ENCODE peak calls at places on chromosomes 16 and 17, in five cellular contexts. T, G, I, O and C are unnamed samples.

GRCh38 chr17:67500261-67500660 is 123.2 kb downstream of the PITPNC1 start:
- DNase-seq in O (no peak), T (no peak), G (no peak), I (no peak), C (no peak)

GRCh38 chr17:3879591-3880417 is 13.0 kb downstream of the CAMKK1 start:
- DNase-seq in O (no peak), I (no peak), G (no peak), T (no peak), C (no peak)

GRCh38 chr16:24102120-24102740 is 153.9 kb upstream of the CACNG3 start:
- DNase-seq in T (no peak), G (no peak), O (no peak), I (no peak), C (no peak)

GRCh38 chr17:12619444-12620199 is 46.1 kb upstream of the MYOCD start:
- DNase-seq in G (peak; percentile 75), I (peak; percentile 67), T (no peak), O (no peak), C (no peak)

GRCh38 chr17:77581480-77581879 is 377.0 kb upstream of the TNRC6C start:
- DNase-seq in T (no peak), G (peak; percentile 59), O (no peak), I (no peak), C (no peak)

GRCh38 chr16:23920446-23920845 is 84.7 kb downstream of the PRKCB start:
- DNase-seq in I (no peak), G (no peak), T (no peak), O (no peak), C (no peak)

GRCh38 chr17:76297436-76297835 is 10.6 kb downstream of the QRICH2 start:
- DNase-seq in O (no peak), I (no peak), G (no peak), T (no peak), C (no peak)

GRCh38 chr17:68053237-68054030 is 17.9 kb downstream of the KPNA2 start:
- DNase-seq in G (peak; percentile 70), O (no peak), T (no peak), I (no peak), C (no peak)

GRCh38 chr17:56918916-56919315 is 5.1 kb upstream of the TRIM25 start:
- DNase-seq in T (no peak), O (no peak), G (no peak), I (no peak), C (no peak)

GRCh38 chr17:61218438-61218837 is 181.2 kb upstream of the TBX2 start:
- DNase-seq in G (peak; percentile 49), I (no peak), T (no peak), O (no peak), C (no peak)

GRCh38 chr16:89448656-89449055 is 41.7 kb downstream of the ANKRD11 start:
- DNase-seq in I (no peak), T (no peak), G (no peak), O (no peak), C (no peak)

GRCh38 chr17:27239046-27239445 is 54.9 kb upstream of the WSB1 start:
- DNase-seq in I (no peak), T (no peak), G (no peak), O (no peak), C (no peak)

GRCh38 chr17:38568845-38569510 is 36.8 kb downstream of the SRCIN1 start:
- DNase-seq in O (no peak), G (no peak), T (no peak), I (no peak), C (no peak)

GRCh38 chr16:22191966-22192260 is 14.2 kb upstream of the EEF2K start:
- DNase-seq in G (no peak), T (no peak), I (peak; percentile 52), O (no peak), C (no peak)

GRCh38 chr16:81767987-81768592 is 11.0 kb upstream of the PLCG2 start:
- DNase-seq in I (no peak), G (no peak), O (no peak), T (no peak), C (no peak)

GRCh38 chr17:62782730-62783260 is 25.3 kb downstream of the MARCHF10 start:
- DNase-seq in T (no peak), I (no peak), O (no peak), G (no peak), C (no peak)

GRCh38 chr17:65071861-65072260 is 15.3 kb upstream of the GNA13 start:
- DNase-seq in G (peak; percentile 40), O (peak; percentile 39), I (no peak), T (no peak), C (no peak)

GRCh38 chr17:32998111-32998892 is 6.7 kb downstream of the SPACA3 start:
- DNase-seq in O (no peak), G (peak; percentile 49), I (peak; percentile 89), T (peak; percentile 81), C (peak; percentile 87)

GRCh38 chr16:30354423-30355143 is 525 bp downstream of the CD2BP2 start:
- DNase-seq in O (peak; percentile 57), I (peak; percentile 39), T (no peak), G (peak; percentile 20), C (peak; percentile 47)

GRCh38 chr17:65170839-65171238 is 33.7 kb downstream of the RGS9 start:
- DNase-seq in G (peak; percentile 53), O (no peak), T (no peak), I (no peak), C (no peak)

GRCh38 chr17:81524063-81524864 is 3.9 kb upstream of the FSCN2 start:
- DNase-seq in T (no peak), I (no peak), G (no peak), O (no peak), C (no peak)

GRCh38 chr17:81522491-81523125 is 5.6 kb upstream of the FSCN2 start:
- DNase-seq in I (no peak), G (no peak), T (no peak), O (no peak), C (no peak)

GRCh38 chr17:81524865-81525159 is 3.4 kb upstream of the FSCN2 start:
- DNase-seq in O (no peak), G (no peak), T (no peak), I (no peak), C (no peak)

GRCh38 chr17:81520021-81520894 is 7.7 kb upstream of the ACTG1 start:
- DNase-seq in G (no peak), I (no peak), T (peak; percentile 13), O (peak; percentile 73), C (no peak)

DNA sequence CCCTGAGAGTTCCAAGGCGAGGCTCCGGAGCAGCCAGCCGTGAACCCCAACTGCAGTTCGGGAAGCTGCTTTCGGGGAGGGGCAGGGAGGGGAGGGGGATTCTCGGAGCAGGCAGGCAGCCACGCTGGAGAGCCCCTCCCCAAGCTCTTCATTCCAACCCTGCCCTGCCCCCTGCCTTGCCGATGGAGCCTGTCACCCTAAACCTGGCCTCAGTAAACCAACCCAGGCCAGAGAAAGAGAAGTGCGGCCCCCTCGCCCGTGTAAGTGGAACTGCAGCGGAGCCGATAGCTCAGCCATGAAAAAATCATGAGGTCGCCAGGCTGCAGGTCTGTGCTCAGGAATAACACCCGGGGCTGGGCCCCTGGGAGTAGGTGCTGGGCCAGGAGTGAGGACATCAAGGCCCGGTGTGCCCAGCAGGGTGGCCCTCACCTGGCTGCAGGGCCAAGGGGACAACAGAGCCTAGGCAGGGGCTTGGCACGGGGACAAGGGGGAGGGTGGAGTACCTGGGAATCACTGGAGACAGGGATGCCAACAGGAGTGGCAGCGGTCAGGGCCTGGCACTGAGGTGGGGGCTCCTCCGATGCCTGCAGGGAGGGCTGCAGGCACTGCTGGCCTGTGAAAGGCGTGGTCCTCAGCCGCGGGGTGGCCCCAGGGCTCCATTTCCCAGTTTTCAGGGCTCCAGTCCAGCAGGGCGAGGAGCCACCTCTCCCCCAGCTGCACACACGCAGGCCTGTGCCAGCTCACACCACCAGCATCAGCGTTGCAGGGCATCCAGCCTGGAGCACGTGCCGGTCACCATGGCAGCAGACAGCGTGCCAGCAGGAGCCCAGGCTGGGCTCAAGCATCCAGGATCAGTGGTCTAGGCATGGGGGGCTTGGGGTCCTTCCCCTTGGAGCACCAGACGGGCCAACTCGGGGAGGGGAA is 4.8 kb upstream of the FSCN2 start:
- DNase-seq in T (peak; percentile 44), O (no peak), G (no peak), I (no peak), C (peak; percentile 66)
- TF ChIP-seq CTCF in T (peak; percentile 58), O (no peak), G (peak; percentile 33), I (no peak), C (peak; percentile 30)

GRCh38 chr16:53511403-53512280 is 8.6 kb upstream of the AKTIP start:
- DNase-seq in O (no peak), G (no peak), T (peak; percentile 19), I (no peak), C (no peak)
- TF ChIP-seq CTCF in O (no peak), G (no peak), T (no peak), I (no peak), C (no peak)

DNA sequence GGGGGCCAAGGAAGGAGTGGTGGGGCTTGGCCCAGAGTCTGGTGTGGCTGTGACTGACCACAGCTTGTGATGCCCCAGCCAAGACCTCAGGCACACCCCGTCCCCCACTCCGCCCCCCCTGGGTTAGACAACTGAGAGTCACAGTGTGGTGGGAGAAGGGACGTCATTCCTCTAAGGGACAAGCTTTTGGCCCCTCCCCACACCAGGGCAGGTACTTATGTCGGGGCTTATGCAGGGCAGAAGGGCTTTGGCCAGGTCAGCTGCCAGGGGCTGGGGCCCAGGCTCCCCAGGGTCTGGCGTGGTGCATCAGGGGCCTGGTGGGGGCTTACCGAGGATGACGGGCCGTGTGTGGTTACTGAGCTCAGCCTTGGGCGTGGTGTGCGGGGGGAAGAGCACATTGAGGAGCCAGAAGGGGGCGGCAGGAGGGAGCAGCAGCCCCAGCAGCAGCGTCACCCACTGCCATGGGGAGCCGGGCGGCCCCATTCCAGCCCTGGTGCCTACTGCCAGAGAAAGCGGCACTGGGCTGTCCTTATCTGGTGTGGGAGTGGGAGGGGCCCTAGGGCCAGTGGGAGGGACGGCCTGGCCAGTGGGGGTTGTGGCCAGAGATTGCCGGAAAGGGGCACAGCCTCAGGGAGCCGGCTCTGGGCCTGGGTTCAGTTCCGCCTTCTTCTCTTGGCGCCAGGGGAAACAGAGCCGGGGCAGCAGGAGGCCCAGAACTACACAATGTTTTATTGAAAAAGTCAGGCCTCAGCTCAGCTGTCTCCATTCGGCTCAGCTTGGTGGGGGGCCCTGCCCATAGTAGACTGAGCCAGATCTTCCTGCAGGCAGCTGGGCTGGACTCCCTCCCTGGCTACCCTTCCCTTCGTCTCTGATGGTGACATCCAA is at the start of gene LCAT:
- DNase-seq in T (no peak), O (no peak), I (peak; percentile 79), G (peak; percentile 36), C (no peak)
- TF ChIP-seq CTCF in T (no peak), O (no peak), I (no peak), G (no peak), C (no peak)

GRCh38 chr17:69710926-69711325 is 296.4 kb downstream of the MAP2K6 start:
- DNase-seq in T (no peak), I (no peak), G (no peak), O (no peak), C (no peak)

GRCh38 chr17:69712801-69713311 is 298.4 kb downstream of the MAP2K6 start:
- DNase-seq in T (no peak), G (no peak), O (no peak), I (no peak), C (no peak)

GRCh38 chr17:69711504-69711903 is 297.0 kb downstream of the MAP2K6 start:
- DNase-seq in I (no peak), T (no peak), O (no peak), G (peak; percentile 5), C (no peak)

GRCh38 chr17:69713815-69714214 is 299.3 kb downstream of the MAP2K6 start:
- DNase-seq in T (no peak), G (no peak), O (no peak), I (no peak), C (no peak)

DNA sequence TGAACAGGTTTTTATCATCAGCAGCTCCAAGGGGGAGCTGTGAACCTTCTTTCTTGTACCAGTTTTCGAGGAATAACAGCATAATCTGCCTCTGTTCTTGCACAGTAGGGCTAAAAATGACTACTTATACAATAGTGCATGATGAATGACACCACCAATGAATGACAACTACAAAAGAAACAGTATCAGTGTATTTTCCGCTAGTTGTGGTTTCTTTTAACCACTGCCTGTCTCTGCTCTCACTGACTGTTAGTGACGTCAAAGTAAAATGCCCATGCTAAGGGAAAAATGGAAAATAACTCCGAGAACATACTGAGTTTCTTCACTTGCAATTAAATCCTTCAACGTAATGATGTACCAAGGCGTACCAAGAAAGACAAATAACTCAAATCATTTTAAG is 294.9 kb downstream of the MAP2K6 start:
- DNase-seq in G (no peak), T (no peak), O (no peak), I (no peak), C (no peak)
- TF ChIP-seq CTCF in G (no peak), T (no peak), O (no peak), I (no peak), C (no peak)